ENCODE peak calls at places on chromosomes 13 and 19, in six cellular contexts. Y is dorsolateral prefrontal cortex; A is keratinocyte; G is A549; R is CD8-positive, alpha-beta T cell; L is right atrium auricular region. C is an unnamed sample.
A peak's percentile ranks its signal among the peaks of the same experiment; 100 is the strongest.

GRCh38 chr19:35090795-35091214 is 24.8 kb upstream of the FXYD3 start:
- DNase-seq in R (no peak), Y (no peak), L (no peak), A (no peak), G (no peak), C (no peak)

GRCh38 chr13:85812282-85812681 is 13.1 kb upstream of the SLITRK6 start:
- DNase-seq in G (no peak), L (no peak), A (no peak), R (no peak), Y (no peak), C (no peak)

GRCh38 chr19:1608414-1609391 is 3.4 kb upstream of the UQCR11 start:
- DNase-seq in G (no peak), R (peak; percentile 17), A (no peak), Y (no peak), L (no peak), C (no peak)

GRCh38 chr19:2631213-2631821 is 71.2 kb downstream of the GNG7 start:
- DNase-seq in R (no peak), G (no peak), L (no peak), A (no peak), Y (no peak), C (no peak)

GRCh38 chr19:1016647-1017114 is 4.2 kb downstream of the TMEM259 start:
- DNase-seq in R (no peak), A (no peak), Y (no peak), L (no peak), G (no peak), C (peak; percentile 16)

GRCh38 chr13:32267836-32268439 is 47.2 kb downstream of the ZAR1L start:
- DNase-seq in G (no peak), R (peak; percentile 24), L (no peak), A (no peak), Y (no peak), C (no peak)

GRCh38 chr19:31991984-31992655 is 353.3 kb upstream of the ZNF507 start:
- DNase-seq in G (no peak), R (no peak), L (no peak), A (no peak), Y (no peak), C (no peak)

GRCh38 chr13:83549671-83550070 is 332.6 kb downstream of the SLITRK1 start:
- DNase-seq in G (no peak), R (no peak), A (no peak), L (no peak), Y (no peak), C (no peak)

GRCh38 chr19:56765107-56765506 is 75.4 kb downstream of the PEG3 start:
- DNase-seq in G (no peak), R (no peak), L (peak; percentile 62), A (no peak), Y (peak; percentile 88), C (peak; percentile 74)

GRCh38 chr19:15358918-15359317 is 20.7 kb downstream of the AKAP8 start:
- DNase-seq in G (no peak), R (no peak), L (no peak), Y (no peak), A (no peak), C (no peak)

GRCh38 chr19:51002542-51003311 is 1.3 kb upstream of the KLK8 start:
- DNase-seq in A (no peak), L (no peak), G (peak; percentile 94), Y (no peak), R (no peak), C (no peak)

GRCh38 chr19:5719961-5720790 is at the start of the genes CATSPERD and LONP1:
- DNase-seq in A (peak; percentile 84), G (peak; percentile 94), Y (peak; percentile 98), L (peak; percentile 98), R (peak; percentile 96), C (peak; percentile 98)
- H3K27ac ChIP-seq in A (peak within 1 kb of the TSS; percentile 96), G (peak within 1 kb of the TSS; percentile 100), Y (peak within 1 kb of the TSS; percentile 98), L (peak within 1 kb of the TSS; percentile 96), R (peak within 1 kb of the TSS; percentile 96), C (peak within 1 kb of the TSS; percentile 100)

DNA sequence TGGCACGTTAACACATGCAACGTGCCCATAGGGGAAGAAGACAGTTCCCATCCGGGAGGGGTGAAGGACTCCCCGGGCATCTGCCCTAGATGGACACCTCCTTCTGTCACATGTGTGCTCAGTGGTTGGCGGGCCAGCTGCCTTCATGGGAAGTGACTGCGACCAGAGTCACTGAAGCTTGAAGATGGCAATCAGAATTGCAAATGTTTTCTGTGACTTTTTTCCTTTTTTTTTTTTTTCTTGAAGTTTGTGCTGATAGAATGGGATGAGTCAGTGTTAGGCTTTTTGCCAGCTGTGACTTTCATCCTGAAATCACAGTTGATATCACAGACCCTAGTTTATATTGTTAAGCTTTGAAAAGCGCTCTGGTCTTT is 109.2 kb upstream of the MCF2L start:
- DNase-seq in A (no peak), R (no peak), Y (peak; percentile 53), G (no peak), L (no peak), C (no peak)
- H3K27ac ChIP-seq in A (no peak overlapping the region), R (no peak overlapping the region), Y (peak overlapping the region; percentile 48), G (no peak overlapping the region), L (no peak overlapping the region), C (no peak overlapping the region)

DNA sequence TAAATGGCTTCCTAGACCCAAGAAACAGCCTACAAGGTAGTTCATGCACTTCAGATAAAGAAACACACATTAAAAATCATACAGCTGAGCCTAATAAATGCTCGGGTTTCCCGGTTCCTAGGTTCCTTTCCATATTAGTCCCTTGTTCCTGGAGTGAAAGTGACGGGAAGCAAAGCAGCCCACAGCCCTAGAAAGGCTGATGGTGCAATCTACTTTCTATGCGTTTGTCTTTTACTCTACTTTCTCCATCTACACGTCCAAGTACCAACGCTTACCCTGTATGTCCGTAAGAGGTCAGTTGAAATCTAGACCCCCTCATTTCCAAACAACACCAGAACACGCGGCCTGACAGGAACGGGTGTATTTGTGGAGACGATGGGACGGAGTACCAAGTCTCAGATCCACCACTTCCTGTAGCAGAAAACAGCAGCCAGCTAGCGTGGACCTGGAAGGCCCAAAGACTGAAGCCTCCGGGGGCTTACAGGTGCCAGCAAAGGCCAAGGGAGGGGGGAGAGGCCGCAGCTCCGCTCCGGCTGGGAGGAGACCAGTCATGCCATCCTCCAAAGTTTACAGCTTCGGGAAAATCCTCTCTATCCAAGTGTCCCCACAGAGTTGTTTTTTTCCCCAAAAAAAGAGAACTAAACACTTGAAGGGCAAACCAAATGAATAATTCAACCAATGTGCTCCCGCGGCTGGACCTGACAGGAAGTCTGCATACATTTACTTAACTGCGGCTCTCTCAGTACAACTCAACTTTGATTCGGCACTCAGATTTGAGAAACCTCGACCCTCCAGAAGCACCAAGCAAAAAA is 34.1 kb downstream of the STK24 start:
- DNase-seq in G (no peak), Y (no peak), L (no peak), A (no peak), R (no peak), C (no peak)
- H3K27ac ChIP-seq in G (no peak overlapping the region), Y (peak overlapping the region; percentile 33), L (peak overlapping the region; percentile 62), A (no peak overlapping the region), R (no peak overlapping the region), C (peak overlapping the region; percentile 64)

GRCh38 chr19:33306853-33307792 is 4.8 kb upstream of the CEBPA start:
- DNase-seq in Y (no peak), L (no peak), R (no peak), A (no peak), G (no peak), C (no peak)

GRCh38 chr19:33311326-33311682 is 9.0 kb upstream of the CEBPA start:
- DNase-seq in L (no peak), R (no peak), Y (no peak), G (no peak), A (no peak), C (no peak)

GRCh38 chr19:33312065-33312464 is 9.7 kb upstream of the CEBPA start:
- DNase-seq in Y (no peak), G (no peak), R (no peak), A (no peak), L (no peak), C (no peak)

GRCh38 chr19:33309826-33310225 is 7.5 kb upstream of the CEBPA start:
- DNase-seq in Y (no peak), A (no peak), L (no peak), R (no peak), G (no peak), C (no peak)

GRCh38 chr19:33310606-33311325 is 8.4 kb upstream of the CEBPA start:
- DNase-seq in R (no peak), A (no peak), G (no peak), Y (no peak), L (no peak), C (no peak)
- H3K27ac ChIP-seq in R (no peak overlapping the region), A (no peak overlapping the region), G (no peak overlapping the region), Y (no peak overlapping the region), L (no peak overlapping the region), C (no peak overlapping the region)

GRCh38 chr13:26017196-26017921 is 34.5 kb downstream of the SHISA2 start:
- DNase-seq in G (no peak), Y (no peak), R (no peak), A (no peak), L (no peak), C (no peak)

GRCh38 chr13:26017932-26018690 is 33.7 kb downstream of the SHISA2 start:
- DNase-seq in A (no peak), G (no peak), Y (no peak), R (no peak), L (no peak), C (no peak)

GRCh38 chr13:26011996-26012688 is 39.7 kb downstream of the SHISA2 start:
- DNase-seq in L (no peak), Y (no peak), A (no peak), G (no peak), R (peak; percentile 43), C (no peak)

GRCh38 chr13:26019241-26019640 is 32.6 kb downstream of the SHISA2 start:
- DNase-seq in Y (no peak), L (no peak), A (no peak), G (no peak), R (no peak), C (no peak)

DNA sequence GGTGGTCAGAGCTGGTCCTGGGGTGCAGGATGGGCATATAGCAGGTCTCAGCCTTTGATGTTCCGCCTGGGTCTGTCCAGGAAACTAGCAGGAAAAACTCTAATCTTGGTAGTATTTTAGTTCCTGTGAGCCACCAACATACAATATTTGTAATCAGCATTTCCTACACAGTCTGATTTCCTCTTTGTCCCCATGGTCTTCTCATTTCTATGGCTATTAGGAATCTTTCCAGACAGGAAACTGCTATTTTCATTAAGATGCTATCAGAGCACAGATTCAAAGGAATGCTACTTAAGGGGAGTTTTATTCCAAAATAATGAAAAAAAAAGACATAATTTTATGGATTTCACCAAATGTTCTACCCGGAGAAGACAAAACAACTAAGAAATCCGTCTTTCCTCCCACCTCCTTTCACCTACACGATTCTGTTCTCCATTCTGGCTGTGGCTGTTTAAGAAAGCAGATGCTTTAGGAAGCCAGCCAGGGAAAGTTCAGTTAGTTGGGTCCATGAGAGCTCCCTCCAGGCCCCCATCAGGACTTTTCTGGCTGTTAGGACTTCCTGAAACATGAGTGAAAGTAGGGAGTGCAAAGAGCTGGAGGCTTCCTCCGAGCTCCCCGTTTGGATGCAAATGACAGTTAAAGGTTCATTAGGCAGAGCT is 36.4 kb downstream of the SHISA2 start:
- DNase-seq in A (no peak), L (no peak), R (no peak), G (no peak), Y (no peak), C (no peak)
- H3K27ac ChIP-seq in A (no peak overlapping the region), L (no peak overlapping the region), R (no peak overlapping the region), G (no peak overlapping the region), Y (no peak overlapping the region), C (peak overlapping the region; percentile 62)

GRCh38 chr19:41887711-41888382 is 4.9 kb downstream of the ARHGEF1 start:
- DNase-seq in A (peak; percentile 98), G (no peak), Y (peak; percentile 70), R (peak; percentile 79), L (no peak), C (no peak)
- H3K27ac ChIP-seq in A (peak overlapping the region; percentile 82), G (peak overlapping the region; percentile 0), Y (peak overlapping the region; percentile 84), R (peak overlapping the region; percentile 92), L (no peak overlapping the region), C (no peak overlapping the region)

C was measured in left ventricle myocardium inferior.